ENCODE peak calls at places on chromosomes 16 and 17, in five cellular contexts. W is right lobe of liver, C is endothelial cell of umbilical vein, F is IMR-90, B is Peyer's patch. R is an unnamed sample.

GRCh38 chr17:386145-386876 is 33.7 kb upstream of the RPH3AL start:
- DNase-seq in W (peak), C (peak), F (no peak), B (peak), R (peak)

GRCh38 chr16:12184419-12184831 is 207.9 kb downstream of the SNX29 start:
- DNase-seq in W (no peak), C (no peak), F (no peak), B (no peak), R (no peak)

GRCh38 chr16:85871756-85872155 is 27.2 kb upstream of the IRF8 start:
- DNase-seq in W (no peak), C (no peak), F (no peak), B (no peak), R (no peak)

GRCh38 chr16:75948886-75949285 is 222.6 kb upstream of the CPHXL start:
- DNase-seq in W (no peak), C (no peak), F (no peak), B (no peak), R (no peak)

GRCh38 chr17:79890706-79891105 is 51.5 kb upstream of the CBX4 start:
- DNase-seq in W (peak), C (no peak), F (no peak), B (no peak), R (no peak)

GRCh38 chr16:77993586-77993985 is 28.8 kb upstream of the CLEC3A start:
- DNase-seq in W (no peak), C (no peak), F (peak), B (no peak), R (no peak)

GRCh38 chr16:85192233-85192632 is 80.0 kb upstream of the CIBAR2 start:
- DNase-seq in W (no peak), C (no peak), F (no peak), B (no peak), R (no peak)

GRCh38 chr16:72910875-72911274 is 137.1 kb downstream of the ZFHX3 start:
- DNase-seq in W (no peak), C (no peak), F (no peak), B (no peak), R (no peak)

GRCh38 chr17:45852535-45853297 is 8.0 kb downstream of the SPPL2C start:
- DNase-seq in W (no peak), C (peak), F (peak), B (peak), R (peak)

GRCh38 chr17:15954222-15954621 is 9.3 kb downstream of the ADORA2B start:
- DNase-seq in W (no peak), C (peak), F (peak), B (no peak), R (peak)

GRCh38 chr16:22324787-22325597 is 27.8 kb downstream of the POLR3E start:
- DNase-seq in W (no peak), C (no peak), F (no peak), B (no peak), R (no peak)

GRCh38 chr16:88713568-88714419 is 7.5 kb downstream of the CTU2 start:
- DNase-seq in W (no peak), C (no peak), F (peak), B (no peak), R (no peak)

GRCh38 chr17:33234930-33235685 is 58.0 kb downstream of the ASIC2 start:
- DNase-seq in W (no peak), C (peak), F (peak), B (no peak), R (peak)

GRCh38 chr16:58459344-58460218 is 40.4 kb upstream of the NDRG4 start:
- DNase-seq in W (no peak), C (peak), F (peak), B (no peak), R (no peak)

GRCh38 chr17:72754513-72754912 is 338.0 kb downstream of the SLC39A11 start:
- DNase-seq in W (no peak), C (no peak), F (peak), B (no peak), R (no peak)

GRCh38 chr17:55495239-55495638 is 16.0 kb downstream of the SMIM36 start:
- DNase-seq in W (no peak), C (no peak), F (no peak), B (no peak), R (no peak)

GRCh38 chr16:46916980-46917379 is 32.8 kb downstream of the GPT2 start:
- DNase-seq in W (no peak), C (no peak), F (peak), B (no peak), R (no peak)

GRCh38 chr16:53041196-53041977 is 11.3 kb downstream of the CHD9NB start:
- DNase-seq in W (no peak), C (peak), F (peak), B (no peak), R (peak)

GRCh38 chr16:14491831-14492529 is 138.1 kb downstream of the PARN start:
- DNase-seq in W (no peak), C (peak), F (no peak), B (no peak), R (no peak)

DNA sequence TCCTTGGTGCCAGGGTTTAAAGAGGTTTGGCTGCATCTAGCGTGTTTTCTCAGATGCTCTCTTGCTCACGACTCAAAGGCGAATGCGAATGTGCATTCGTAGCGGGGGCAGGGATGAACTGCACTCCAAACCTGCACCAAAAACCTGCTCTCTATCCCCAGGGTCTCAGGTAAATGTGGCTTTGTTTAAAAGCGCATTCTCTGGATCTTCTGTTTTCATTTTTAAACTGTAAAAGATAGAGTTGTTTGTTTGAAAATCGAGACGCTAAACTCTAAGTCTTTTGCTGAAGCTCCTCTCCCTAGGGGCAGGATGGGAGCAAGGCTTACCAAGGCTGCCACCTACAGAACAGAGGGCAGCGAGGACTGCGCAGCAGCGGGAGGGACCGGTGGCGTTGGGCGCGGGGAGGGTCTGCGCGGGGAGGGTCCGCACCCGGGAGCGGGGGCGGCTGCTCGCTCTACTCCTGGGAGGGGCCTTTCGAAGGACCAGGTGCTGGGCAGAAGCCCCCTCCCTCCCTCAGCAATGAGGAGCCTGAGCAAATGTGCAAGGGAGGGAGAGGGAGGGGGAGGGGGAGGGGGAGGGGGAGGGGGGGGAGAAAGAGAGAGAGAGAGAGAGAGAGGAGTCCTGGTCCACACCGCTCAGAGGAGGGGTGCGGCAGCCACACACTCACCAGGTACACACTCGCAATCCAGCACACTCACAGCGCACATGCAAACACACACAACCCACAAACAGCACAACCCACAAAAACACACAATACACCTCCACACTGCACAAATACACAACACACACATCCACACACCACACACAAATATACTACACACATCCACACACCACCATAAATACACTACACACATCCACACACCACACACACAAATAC is 142.8 kb downstream of the GRIN2A start:
- DNase-seq in W (no peak), C (no peak), F (no peak), B (no peak), R (no peak)
- H3K27ac ChIP-seq in W (no peak), C (no peak), F (no peak), B (peak), R (no peak)

DNA sequence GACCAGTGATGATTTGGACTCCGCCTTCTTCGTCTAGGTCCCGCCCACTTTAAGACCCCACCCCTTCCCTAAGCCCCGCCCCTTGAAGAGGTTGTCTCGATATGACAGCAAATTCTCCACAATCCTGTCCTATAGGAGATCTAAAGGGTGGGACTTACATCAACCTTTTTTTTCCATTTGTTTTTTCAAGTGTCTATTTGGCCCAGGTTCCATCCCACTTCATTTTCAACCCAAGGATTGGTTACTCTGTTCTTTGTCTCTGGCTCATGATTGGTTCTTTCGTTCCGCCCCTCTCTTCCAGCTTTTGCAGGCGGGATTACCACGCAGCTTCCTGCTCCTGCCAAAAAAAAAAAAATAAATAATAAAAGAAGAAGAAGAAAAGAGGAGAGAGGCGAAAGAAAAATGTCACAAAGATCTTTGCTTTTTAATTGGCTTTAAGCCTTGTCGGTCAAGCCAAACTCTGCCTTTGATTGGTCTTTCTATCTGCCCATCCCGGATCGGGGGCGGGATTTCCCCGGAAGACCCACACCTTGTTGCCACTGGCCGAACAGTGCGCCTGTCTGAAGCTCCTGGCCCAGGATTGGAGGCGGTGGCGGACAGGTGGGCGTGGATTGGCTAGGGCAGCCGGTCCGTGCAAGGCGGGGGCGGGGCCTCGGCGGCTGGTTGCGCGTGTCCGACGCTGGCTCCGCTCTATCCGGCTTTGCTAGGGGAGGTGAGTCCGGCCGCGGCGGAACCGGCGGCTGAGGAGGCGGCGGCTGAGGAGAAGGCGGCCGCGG is 1.2 kb upstream of the NLK start:
- DNase-seq in W (peak), C (peak), F (peak), B (peak), R (peak)
- TF ChIP-seq POLR2A in W (peak), C (peak), F (peak), B (peak), R (no peak)

DNA sequence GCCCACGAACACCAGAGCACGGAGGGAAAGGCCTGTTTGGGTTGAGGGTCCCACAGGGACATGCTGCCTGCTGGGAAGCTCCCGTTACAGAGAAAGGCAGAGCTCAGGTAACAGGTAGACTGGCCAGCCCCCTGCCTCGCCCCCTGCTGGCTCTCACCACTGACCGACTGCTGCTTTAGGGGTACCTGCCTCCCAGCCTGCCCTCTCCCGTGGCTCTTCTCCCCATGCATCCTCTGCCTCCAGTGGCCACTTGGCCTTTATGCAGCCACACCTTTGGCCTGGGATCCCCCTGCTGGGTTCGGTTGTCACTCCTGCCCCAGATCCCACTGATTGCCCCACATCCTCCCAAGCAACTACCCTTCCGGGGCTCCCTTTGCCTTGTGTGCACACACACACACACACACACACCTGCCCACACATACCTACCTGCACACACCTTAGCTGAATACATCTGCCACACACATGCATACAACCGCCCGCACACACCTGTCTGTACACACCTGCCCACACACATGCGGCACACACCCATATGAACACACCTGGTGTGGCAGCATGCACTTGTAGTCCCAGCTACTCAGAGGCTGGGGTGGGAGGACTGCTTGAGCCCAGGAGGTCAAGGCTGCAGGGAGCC is 7.1 kb downstream of the MCRIP1 start:
- DNase-seq in W (no peak), C (no peak), F (no peak), B (no peak), R (no peak)
- TF ChIP-seq CTCF in W (no peak), C (no peak), F (no peak), B (no peak), R (no peak)

GRCh38 chr17:67855504-67856324 is 30.4 kb downstream of the BPTF start:
- DNase-seq in W (no peak), C (peak), F (no peak), B (no peak), R (no peak)
- H3K27ac ChIP-seq in W (no peak), C (no peak), F (no peak), B (no peak), R (no peak)

GRCh38 chr16:1532771-1533170 is 695 bp upstream of the TMEM204 start:
- DNase-seq in W (no peak), C (no peak), F (no peak), B (no peak), R (no peak)

GRCh38 chr16:1533443-1533951 is at the start of gene TMEM204:
- DNase-seq in W (no peak), C (peak), F (peak), B (peak), R (peak)

GRCh38 chr16:1531638-1531910 is 1.9 kb upstream of the TMEM204 start:
- DNase-seq in W (no peak), C (no peak), F (no peak), B (no peak), R (no peak)

GRCh38 chr16:1530883-1531637 is 2.4 kb upstream of the TMEM204 start:
- DNase-seq in W (no peak), C (no peak), F (peak), B (no peak), R (peak)

DNA sequence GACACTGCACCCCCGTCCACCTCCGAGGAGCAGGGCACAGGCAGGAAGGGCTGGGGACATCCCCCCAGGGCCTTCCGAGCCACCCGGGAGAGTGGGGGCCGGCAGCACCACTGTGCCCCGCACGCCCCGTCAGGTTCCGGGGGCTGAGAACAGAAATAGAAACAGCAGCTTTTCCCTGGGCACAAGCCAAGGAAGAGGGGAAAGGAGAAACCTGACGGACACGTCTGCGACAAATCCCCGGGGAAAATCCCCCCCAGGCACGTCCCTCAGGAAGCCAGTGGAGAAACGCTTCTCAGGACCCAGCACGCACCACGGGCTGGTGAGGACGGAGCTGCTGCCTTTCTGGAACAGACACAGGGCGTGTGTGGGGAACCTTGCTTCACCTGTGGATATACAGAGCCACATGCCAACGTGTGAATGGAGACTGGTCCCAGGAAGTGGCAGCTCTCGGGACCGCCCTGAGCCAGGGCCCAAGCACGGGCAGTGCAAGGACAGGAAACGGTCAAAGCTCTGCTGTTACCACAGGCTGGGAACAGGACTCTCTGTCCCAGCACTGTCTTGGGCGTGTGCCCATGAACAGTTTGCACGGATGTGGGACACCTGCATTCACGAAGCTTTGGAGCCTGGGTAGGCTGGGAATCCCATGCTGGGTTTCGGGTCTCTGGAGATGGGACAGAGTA is 1.2 kb upstream of the TMEM204 start:
- DNase-seq in W (no peak), C (no peak), F (no peak), B (no peak), R (peak)
- TF ChIP-seq POLR2A in W (peak), C (no peak), F (no peak), B (no peak), R (no peak)

GRCh38 chr17:77380411-77381184 is 239.8 kb downstream of the SEC14L1 start:
- DNase-seq in W (no peak), C (no peak), F (no peak), B (no peak), R (no peak)

GRCh38 chr17:77377836-77378235 is 237.1 kb downstream of the SEC14L1 start:
- DNase-seq in W (no peak), C (no peak), F (no peak), B (no peak), R (no peak)

GRCh38 chr17:77379837-77380236 is 239.1 kb downstream of the SEC14L1 start:
- DNase-seq in W (no peak), C (no peak), F (no peak), B (no peak), R (no peak)

GRCh38 chr17:77378318-77379064 is 237.7 kb downstream of the SEC14L1 start:
- DNase-seq in W (no peak), C (no peak), F (no peak), B (no peak), R (peak)

DNA sequence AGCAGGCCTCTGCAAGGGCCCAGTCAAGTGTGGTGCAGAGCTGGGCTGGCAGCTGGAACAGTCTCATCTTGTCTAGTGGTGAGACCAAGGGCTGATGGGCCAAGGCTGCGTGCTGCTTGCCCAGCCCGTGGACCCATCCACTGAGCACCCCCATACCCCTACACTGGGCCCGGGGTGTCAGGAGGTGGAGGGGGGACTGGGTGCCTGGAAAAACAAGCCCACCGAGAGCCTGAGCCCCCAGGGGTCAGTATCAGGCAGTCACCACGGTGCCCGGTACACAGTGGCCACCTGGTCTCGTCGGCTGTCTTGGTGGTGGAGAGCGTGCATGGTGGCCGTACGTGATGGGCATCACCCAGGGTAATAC is 238.3 kb downstream of the SEC14L1 start:
- DNase-seq in W (no peak), C (no peak), F (no peak), B (no peak), R (no peak)
- TF ChIP-seq CTCF in W (no peak), C (no peak), F (no peak), B (no peak), R (no peak)

DNA sequence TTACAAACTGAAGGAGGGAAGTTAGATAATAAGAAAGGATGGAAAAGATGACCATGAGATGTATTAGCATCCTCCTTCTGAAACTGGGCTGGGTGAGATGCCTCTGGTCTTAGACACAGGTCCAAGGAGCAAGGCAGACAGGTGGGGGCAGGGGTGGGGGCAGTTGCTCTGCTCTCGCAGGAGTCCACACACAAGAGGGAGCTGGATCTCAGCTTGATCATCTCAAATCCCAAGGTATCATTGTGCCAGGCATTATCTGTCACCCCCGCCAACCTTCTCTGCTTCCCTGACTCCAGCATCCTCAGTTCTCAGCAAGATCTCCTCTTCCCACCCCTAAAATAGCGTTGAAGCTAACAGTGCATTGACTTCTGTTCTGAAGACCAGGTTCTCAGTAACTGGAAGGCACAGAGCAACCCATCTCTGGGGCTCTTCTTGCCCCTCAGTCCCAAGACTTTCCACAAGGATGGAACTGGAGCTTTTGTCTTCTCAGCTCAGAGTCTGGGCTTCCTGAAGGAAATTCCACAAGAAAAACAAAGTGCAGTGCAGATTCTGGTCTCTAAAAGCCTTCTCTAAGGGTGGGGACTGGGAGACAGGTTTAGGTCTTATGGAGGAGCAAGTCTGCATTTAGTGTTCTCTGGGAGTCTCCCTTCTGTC is 1.6 kb downstream of the FLOT2 start:
- DNase-seq in W (no peak), C (peak), F (no peak), B (no peak), R (no peak)
- H3K27ac ChIP-seq in W (peak), C (no peak), F (no peak), B (peak), R (peak)

GRCh38 chr17:51153210-51154072 is at the start of gene NME1:
- DNase-seq in W (peak), C (peak), F (peak), B (peak), R (peak)
- TF ChIP-seq POLR2A in W (peak), C (peak), F (peak), B (no peak), R (no peak)

GRCh38 chr16:51815527-51815926 is 664.5 kb upstream of the SALL1 start:
- DNase-seq in W (no peak), C (no peak), F (peak), B (no peak), R (no peak)

GRCh38 chr16:51820176-51820575 is 669.1 kb upstream of the SALL1 start:
- DNase-seq in W (no peak), C (no peak), F (no peak), B (no peak), R (no peak)

GRCh38 chr16:51816929-51817328 is 665.9 kb upstream of the SALL1 start:
- DNase-seq in W (no peak), C (no peak), F (peak), B (no peak), R (no peak)

GRCh38 chr16:51821527-51821926 is 670.5 kb upstream of the SALL1 start:
- DNase-seq in W (no peak), C (no peak), F (no peak), B (no peak), R (no peak)

GRCh38 chr16:51818342-51818944 is 667.4 kb upstream of the SALL1 start:
- DNase-seq in W (peak), C (no peak), F (peak), B (no peak), R (no peak)
- TF ChIP-seq CTCF in W (peak), C (no peak), F (peak), B (peak), R (peak)